ENCODE peak calls at places on chromosome 17, in seven cellular contexts. One of them, this sample, is unnamed.
A peak's percentile ranks its signal among the peaks of the same experiment; 100 is the strongest.

GRCh38 chr17:79008666-79009387 is 737 bp downstream of the CANT1 start:
- DNase-seq in GM12892: peak; percentile 12
- DNase-seq in GM12878: no peak
- DNase-seq in H1: no peak
- DNase-seq in HepG2: no peak
- DNase-seq in SK-N-SH: peak; percentile 44
- DNase-seq in GM12891: no peak
- DNase-seq in this sample: no peak

GRCh38 chr17:48587276-48588073 is 2.6 kb downstream of the HOXB3 start:
- DNase-seq in GM12892: no peak
- DNase-seq in GM12878: no peak
- DNase-seq in H1: no peak
- DNase-seq in HepG2: no peak
- DNase-seq in SK-N-SH: no peak
- DNase-seq in GM12891: no peak
- DNase-seq in this sample: no peak

GRCh38 chr17:77330602-77331081 is 189.9 kb downstream of the SEC14L1 start:
- DNase-seq in GM12892: no peak
- DNase-seq in GM12878: no peak
- DNase-seq in H1: no peak
- DNase-seq in HepG2: no peak
- DNase-seq in SK-N-SH: no peak
- DNase-seq in GM12891: no peak
- DNase-seq in this sample: no peak

GRCh38 chr17:12538003-12538402 is 127.7 kb upstream of the MYOCD start:
- DNase-seq in GM12892: no peak
- DNase-seq in GM12878: no peak
- DNase-seq in H1: no peak
- DNase-seq in HepG2: no peak
- DNase-seq in SK-N-SH: no peak
- DNase-seq in GM12891: no peak
- DNase-seq in this sample: no peak

GRCh38 chr17:77907497-77908120 is 50.9 kb upstream of the TNRC6C start:
- DNase-seq in GM12892: no peak
- DNase-seq in GM12878: no peak
- DNase-seq in H1: no peak
- DNase-seq in HepG2: no peak
- DNase-seq in SK-N-SH: no peak
- DNase-seq in GM12891: no peak
- DNase-seq in this sample: no peak

GRCh38 chr17:7021993-7022778 is 664 bp upstream of the BCL6B start:
- DNase-seq in GM12892: peak; percentile 97
- DNase-seq in GM12878: no peak
- DNase-seq in H1: peak; percentile 95
- DNase-seq in HepG2: no peak
- DNase-seq in SK-N-SH: peak; percentile 92
- DNase-seq in GM12891: peak; percentile 97
- DNase-seq in this sample: peak; percentile 75

GRCh38 chr17:39761861-39762496 is 24.2 kb downstream of the GRB7 start:
- DNase-seq in GM12892: no peak
- DNase-seq in GM12878: no peak
- DNase-seq in H1: no peak
- DNase-seq in HepG2: no peak
- DNase-seq in SK-N-SH: no peak
- DNase-seq in GM12891: no peak
- DNase-seq in this sample: no peak

GRCh38 chr17:81025756-81026155 is 9.2 kb upstream of the BAIAP2 start:
- DNase-seq in GM12892: no peak
- DNase-seq in GM12878: no peak
- DNase-seq in H1: no peak
- DNase-seq in HepG2: no peak
- DNase-seq in SK-N-SH: peak; percentile 32
- DNase-seq in GM12891: peak; percentile 3
- DNase-seq in this sample: no peak

GRCh38 chr17:80795737-80796136 is 195.9 kb upstream of the CHMP6 start:
- DNase-seq in GM12892: no peak
- DNase-seq in GM12878: no peak
- DNase-seq in H1: no peak
- DNase-seq in HepG2: no peak
- DNase-seq in SK-N-SH: peak; percentile 93
- DNase-seq in GM12891: no peak
- DNase-seq in this sample: no peak

GRCh38 chr17:44205962-44206824 is 6.5 kb upstream of the ATXN7L3 start:
- DNase-seq in GM12892: no peak
- DNase-seq in GM12878: no peak
- DNase-seq in H1: no peak
- DNase-seq in HepG2: no peak
- DNase-seq in SK-N-SH: no peak
- DNase-seq in GM12891: no peak
- DNase-seq in this sample: no peak

GRCh38 chr17:69810326-69811035 is 264.5 kb upstream of the KCNJ16 start:
- DNase-seq in GM12892: no peak
- DNase-seq in GM12878: no peak
- DNase-seq in H1: no peak
- DNase-seq in HepG2: no peak
- DNase-seq in SK-N-SH: no peak
- DNase-seq in GM12891: no peak
- DNase-seq in this sample: no peak

GRCh38 chr17:38539386-38539785 is 66.4 kb downstream of the SRCIN1 start:
- DNase-seq in GM12892: no peak
- DNase-seq in GM12878: no peak
- DNase-seq in H1: no peak
- DNase-seq in HepG2: no peak
- DNase-seq in SK-N-SH: no peak
- DNase-seq in GM12891: no peak
- DNase-seq in this sample: no peak

GRCh38 chr17:54085020-54085419 is 262.3 kb downstream of the KIF2B start:
- DNase-seq in GM12892: no peak
- DNase-seq in GM12878: no peak
- DNase-seq in H1: no peak
- DNase-seq in HepG2: no peak
- DNase-seq in SK-N-SH: no peak
- DNase-seq in GM12891: no peak
- DNase-seq in this sample: no peak

DNA sequence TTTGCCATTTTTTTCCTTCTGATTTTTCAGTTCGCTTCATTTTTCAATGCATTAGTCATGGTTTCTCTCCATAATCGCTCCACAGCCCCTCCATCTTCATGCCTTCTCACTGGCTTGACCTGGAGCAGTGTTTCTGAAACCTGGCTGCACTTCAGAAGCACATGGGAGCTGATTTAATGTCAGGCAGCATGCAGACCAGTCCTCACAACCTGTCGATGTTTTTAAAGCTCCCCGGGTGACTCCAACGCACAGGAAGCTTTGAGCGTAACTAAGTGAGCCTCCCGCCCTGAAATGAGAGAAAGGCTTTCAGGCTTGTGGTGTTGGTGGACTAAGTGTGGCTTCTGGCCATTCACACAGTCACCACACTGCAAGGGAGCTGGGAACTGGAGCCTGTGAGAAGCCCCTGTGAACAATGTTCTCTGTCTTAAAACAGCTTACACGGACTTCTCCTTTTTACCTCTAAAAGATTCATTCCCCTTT is 16.8 kb upstream of the DRG2 start:
- DNase-seq in GM12892: no peak
- DNase-seq in GM12878: no peak
- DNase-seq in H1: no peak
- DNase-seq in HepG2: no peak
- DNase-seq in SK-N-SH: no peak
- DNase-seq in GM12891: no peak
- DNase-seq in this sample: peak; percentile 50
- TF ChIP-seq TAF1 in GM12892: no peak
- TF ChIP-seq TAF1 in GM12878: no peak
- TF ChIP-seq TAF1 in H1: no peak
- TF ChIP-seq TAF1 in HepG2: no peak
- TF ChIP-seq TAF1 in SK-N-SH: no peak
- TF ChIP-seq TAF1 in GM12891: no peak
- TF ChIP-seq TAF1 in this sample: no peak

GRCh38 chr17:29341726-29342125 is 47.8 kb upstream of the NUFIP2 start:
- DNase-seq in GM12892: no peak
- DNase-seq in GM12878: no peak
- DNase-seq in H1: no peak
- DNase-seq in HepG2: no peak
- DNase-seq in SK-N-SH: no peak
- DNase-seq in GM12891: no peak
- DNase-seq in this sample: no peak

GRCh38 chr17:29345066-29345465 is 45.1 kb upstream of the TAOK1 start:
- DNase-seq in GM12892: no peak
- DNase-seq in GM12878: no peak
- DNase-seq in H1: no peak
- DNase-seq in HepG2: no peak
- DNase-seq in SK-N-SH: no peak
- DNase-seq in GM12891: no peak
- DNase-seq in this sample: no peak

GRCh38 chr17:29346462-29346861 is 43.7 kb upstream of the TAOK1 start:
- DNase-seq in GM12892: no peak
- DNase-seq in GM12878: no peak
- DNase-seq in H1: no peak
- DNase-seq in HepG2: no peak
- DNase-seq in SK-N-SH: no peak
- DNase-seq in GM12891: no peak
- DNase-seq in this sample: no peak

GRCh38 chr17:29342148-29342765 is 47.9 kb upstream of the TAOK1 start:
- DNase-seq in GM12892: no peak
- DNase-seq in GM12878: no peak
- DNase-seq in H1: no peak
- DNase-seq in HepG2: no peak
- DNase-seq in SK-N-SH: no peak
- DNase-seq in GM12891: no peak
- DNase-seq in this sample: no peak

GRCh38 chr17:29344201-29344856 is 45.8 kb upstream of the TAOK1 start:
- DNase-seq in GM12892: no peak
- DNase-seq in GM12878: no peak
- DNase-seq in H1: no peak
- DNase-seq in HepG2: no peak
- DNase-seq in SK-N-SH: no peak
- DNase-seq in GM12891: no peak
- DNase-seq in this sample: no peak
- TF ChIP-seq TAF1 in GM12892: no peak
- TF ChIP-seq TAF1 in GM12878: no peak
- TF ChIP-seq TAF1 in H1: no peak
- TF ChIP-seq TAF1 in HepG2: no peak
- TF ChIP-seq TAF1 in SK-N-SH: no peak
- TF ChIP-seq TAF1 in GM12891: no peak
- TF ChIP-seq TAF1 in this sample: no peak

GRCh38 chr17:17053446-17054379 is 11.5 kb downstream of the MPRIP start:
- DNase-seq in GM12892: no peak
- DNase-seq in GM12878: no peak
- DNase-seq in H1: no peak
- DNase-seq in HepG2: no peak
- DNase-seq in SK-N-SH: no peak
- DNase-seq in GM12891: no peak
- DNase-seq in this sample: no peak

GRCh38 chr17:17051380-17051779 is 9.1 kb downstream of the MPRIP start:
- DNase-seq in GM12892: no peak
- DNase-seq in GM12878: no peak
- DNase-seq in H1: no peak
- DNase-seq in HepG2: no peak
- DNase-seq in SK-N-SH: no peak
- DNase-seq in GM12891: no peak
- DNase-seq in this sample: no peak

GRCh38 chr17:17050346-17051345 is 8.4 kb downstream of the MPRIP start:
- DNase-seq in GM12892: no peak
- DNase-seq in GM12878: no peak
- DNase-seq in H1: no peak
- DNase-seq in HepG2: no peak
- DNase-seq in SK-N-SH: no peak
- DNase-seq in GM12891: no peak
- DNase-seq in this sample: no peak

GRCh38 chr17:17052462-17053221 is 10.4 kb downstream of the MPRIP start:
- DNase-seq in GM12892: no peak
- DNase-seq in GM12878: no peak
- DNase-seq in H1: no peak
- DNase-seq in HepG2: no peak
- DNase-seq in SK-N-SH: no peak
- DNase-seq in GM12891: no peak
- DNase-seq in this sample: no peak

DNA sequence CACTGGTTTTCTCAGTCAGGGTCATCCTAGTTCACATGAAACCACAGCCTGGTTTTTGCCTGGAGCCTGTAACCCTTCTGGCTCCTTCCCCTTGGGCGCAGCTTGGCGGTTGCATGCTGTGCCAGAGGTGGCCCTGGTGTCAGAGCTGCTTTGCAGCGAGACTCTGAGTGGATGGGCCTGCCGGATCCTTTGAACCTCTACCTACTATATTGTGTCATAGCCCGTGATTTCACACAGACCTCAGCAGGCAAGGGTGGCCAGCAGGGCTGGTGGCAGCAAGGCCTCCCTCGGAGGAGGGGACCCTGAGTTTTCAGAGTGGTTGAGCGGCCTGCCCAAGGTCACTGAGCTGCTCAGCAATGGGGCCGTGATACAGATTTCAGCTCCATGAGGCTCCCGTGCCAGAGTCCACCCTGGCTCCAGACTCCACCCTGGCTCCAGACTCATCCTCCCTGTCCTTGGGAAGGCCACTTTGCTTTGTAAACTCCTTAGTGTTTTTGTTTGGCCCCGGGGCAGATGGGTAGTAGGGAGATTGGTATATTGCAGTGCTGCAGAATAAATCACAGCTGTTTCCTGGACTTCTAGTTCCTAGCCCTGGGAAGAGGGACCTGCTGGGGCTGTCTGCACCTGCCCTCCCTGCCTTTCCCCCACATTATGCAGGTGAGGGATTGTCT is 9.7 kb downstream of the MPRIP start:
- DNase-seq in GM12892: no peak
- DNase-seq in GM12878: no peak
- DNase-seq in H1: no peak
- DNase-seq in HepG2: peak; percentile 63
- DNase-seq in SK-N-SH: no peak
- DNase-seq in GM12891: no peak
- DNase-seq in this sample: no peak
- TF ChIP-seq TAF1 in GM12892: no peak
- TF ChIP-seq TAF1 in GM12878: no peak
- TF ChIP-seq TAF1 in H1: no peak
- TF ChIP-seq TAF1 in HepG2: no peak
- TF ChIP-seq TAF1 in SK-N-SH: no peak
- TF ChIP-seq TAF1 in GM12891: no peak
- TF ChIP-seq TAF1 in this sample: no peak

GRCh38 chr17:74290340-74290739 is 16.3 kb downstream of the DNAI2 start:
- DNase-seq in GM12892: no peak
- DNase-seq in GM12878: no peak
- DNase-seq in H1: no peak
- DNase-seq in HepG2: no peak
- DNase-seq in SK-N-SH: no peak
- DNase-seq in GM12891: no peak
- DNase-seq in this sample: peak; percentile 44

GRCh38 chr17:74289688-74290087 is 15.7 kb downstream of the DNAI2 start:
- DNase-seq in GM12892: no peak
- DNase-seq in GM12878: no peak
- DNase-seq in H1: no peak
- DNase-seq in HepG2: no peak
- DNase-seq in SK-N-SH: no peak
- DNase-seq in GM12891: no peak
- DNase-seq in this sample: no peak

GRCh38 chr17:74287203-74287602 is 13.2 kb downstream of the DNAI2 start:
- DNase-seq in GM12892: no peak
- DNase-seq in GM12878: no peak
- DNase-seq in H1: no peak
- DNase-seq in HepG2: no peak
- DNase-seq in SK-N-SH: no peak
- DNase-seq in GM12891: no peak
- DNase-seq in this sample: no peak

GRCh38 chr17:74292495-74292894 is 18.5 kb downstream of the DNAI2 start:
- DNase-seq in GM12892: no peak
- DNase-seq in GM12878: no peak
- DNase-seq in H1: no peak
- DNase-seq in HepG2: no peak
- DNase-seq in SK-N-SH: no peak
- DNase-seq in GM12891: no peak
- DNase-seq in this sample: no peak

GRCh38 chr17:74288785-74289184 is 14.8 kb downstream of the DNAI2 start:
- DNase-seq in GM12892: no peak
- DNase-seq in GM12878: peak; percentile 69
- DNase-seq in H1: no peak
- DNase-seq in HepG2: no peak
- DNase-seq in SK-N-SH: no peak
- DNase-seq in GM12891: no peak
- DNase-seq in this sample: no peak
- TF ChIP-seq TAF1 in GM12892: no peak
- TF ChIP-seq TAF1 in GM12878: no peak
- TF ChIP-seq TAF1 in H1: no peak
- TF ChIP-seq TAF1 in HepG2: no peak
- TF ChIP-seq TAF1 in SK-N-SH: no peak
- TF ChIP-seq TAF1 in GM12891: no peak
- TF ChIP-seq TAF1 in this sample: no peak